ENCODE peak calls at places on chromosome 1, in nine cellular contexts. W is A549, Z is HCT116, H is Panc1, V is SK-N-SH, Y is HepG2, N is GM12878, E is GM23338, Q is K562. D is an unnamed sample.

GRCh38 chr1:48048064-48048463 is 50.9 kb upstream of the TRABD2B start:
- DNase-seq in W (no peak), Z (no peak), H (no peak), V (no peak), Y (no peak), N (no peak), E (no peak), Q (no peak), D (no peak)

GRCh38 chr1:41672641-41673313 is 188.3 kb upstream of the EDN2 start:
- DNase-seq in W (no peak), Z (no peak), H (no peak), V (no peak), Y (no peak), N (no peak), E (no peak), Q (no peak), D (no peak)

GRCh38 chr1:204583909-204584632 is 67.9 kb downstream of the MDM4 start:
- DNase-seq in W (no peak), Z (no peak), H (no peak), V (peak), Y (no peak), N (no peak), E (no peak), Q (no peak), D (no peak)

GRCh38 chr1:202105571-202106339 is 17.0 kb upstream of the GPR37L1 start:
- DNase-seq in W (peak), Z (peak), H (no peak), V (no peak), Y (no peak), N (no peak), E (peak), Q (peak), D (no peak)

GRCh38 chr1:223363856-223364684 is at the start of gene SUSD4:
- DNase-seq in W (peak), Z (no peak), H (no peak), V (peak), Y (no peak), N (no peak), E (peak), Q (peak), D (no peak)

GRCh38 chr1:156592910-156593732 is 1.5 kb downstream of the NAXE start:
- DNase-seq in W (no peak), Z (no peak), H (no peak), V (no peak), Y (no peak), N (no peak), E (no peak), Q (no peak), D (no peak)

GRCh38 chr1:59691261-59691660 is 123.5 kb upstream of the HOOK1 start:
- DNase-seq in W (no peak), Z (no peak), H (no peak), V (no peak), Y (no peak), N (no peak), E (no peak), Q (no peak), D (no peak)

GRCh38 chr1:15849775-15850449 is 2.4 kb downstream of the SPEN start:
- DNase-seq in W (peak), Z (peak), H (no peak), V (peak), Y (peak), N (no peak), E (peak), Q (peak), D (no peak)

GRCh38 chr1:182392045-182393028 is 747 bp upstream of the GLUL start:
- DNase-seq in W (no peak), Z (no peak), H (no peak), V (no peak), Y (no peak), N (no peak), E (peak), Q (no peak), D (peak)

GRCh38 chr1:89149229-89149628 is 23.3 kb upstream of the GBP2 start:
- DNase-seq in W (peak), Z (no peak), H (no peak), V (no peak), Y (peak), N (no peak), E (peak), Q (no peak), D (no peak)
- TF ChIP-seq REST in W (no peak), Z (no peak), H (no peak), V (no peak), Y (no peak), N (no peak), E (no peak), Q (no peak), D (no peak)

GRCh38 chr1:43545321-43545685 is 14.6 kb downstream of the PTPRF start:
- DNase-seq in W (no peak), Z (no peak), H (no peak), V (no peak), Y (no peak), N (no peak), E (no peak), Q (no peak), D (no peak)

GRCh38 chr1:43545686-43546387 is 15.2 kb downstream of the PTPRF start:
- DNase-seq in W (peak), Z (no peak), H (no peak), V (peak), Y (peak), N (no peak), E (peak), Q (peak), D (no peak)

GRCh38 chr1:43548285-43549271 is 17.9 kb downstream of the PTPRF start:
- DNase-seq in W (peak), Z (no peak), H (no peak), V (no peak), Y (peak), N (no peak), E (peak), Q (no peak), D (no peak)

GRCh38 chr1:43547538-43548072 is 16.9 kb downstream of the PTPRF start:
- DNase-seq in W (no peak), Z (no peak), H (no peak), V (no peak), Y (no peak), N (no peak), E (no peak), Q (no peak), D (no peak)

GRCh38 chr1:43546388-43547100 is 15.9 kb downstream of the PTPRF start:
- DNase-seq in W (no peak), Z (no peak), H (no peak), V (no peak), Y (no peak), N (no peak), E (no peak), Q (no peak), D (no peak)
- H3K4me3 ChIP-seq in W (no peak), Z (no peak), H (no peak), V (no peak), Y (no peak), N (no peak), E (peak), Q (no peak), D (no peak)

DNA sequence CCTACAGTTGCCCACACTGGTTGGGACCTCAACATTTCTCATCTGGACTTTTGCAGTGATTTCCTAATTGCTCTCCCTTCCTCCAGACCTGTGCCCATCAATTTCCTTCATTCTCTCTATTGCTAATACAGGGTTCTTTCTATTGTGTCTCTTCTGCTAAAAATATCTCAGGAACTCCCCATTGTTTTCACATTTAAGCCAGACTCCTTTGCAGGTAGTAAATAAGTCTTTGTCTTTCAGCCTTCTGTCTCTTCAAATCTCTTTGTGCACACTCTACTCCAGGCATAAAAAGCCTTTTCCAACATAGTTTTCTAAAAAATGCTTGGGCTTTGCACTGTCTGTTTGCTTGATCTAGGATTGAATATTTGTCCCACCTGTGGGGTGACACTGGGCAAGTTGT is 340.6 kb downstream of the PAPPA2 start:
- DNase-seq in W (no peak), Z (no peak), H (no peak), V (no peak), Y (no peak), N (no peak), E (no peak), Q (no peak), D (no peak)
- TF ChIP-seq REST in W (no peak), Z (no peak), H (no peak), V (no peak), Y (no peak), N (no peak), E (no peak), Q (no peak), D (no peak)

GRCh38 chr1:83493633-83494032 is 505.3 kb downstream of the TTLL7 start:
- DNase-seq in W (no peak), Z (no peak), H (no peak), V (no peak), Y (no peak), N (no peak), E (no peak), Q (no peak), D (no peak)
- H3K4me3 ChIP-seq in W (no peak), Z (no peak), H (no peak), V (no peak), Y (no peak), N (no peak), E (no peak), Q (no peak), D (no peak)

GRCh38 chr1:218742478-218743260 is 397.5 kb downstream of the TGFB2 start:
- DNase-seq in W (peak), Z (no peak), H (no peak), V (peak), Y (no peak), N (no peak), E (no peak), Q (no peak), D (no peak)

GRCh38 chr1:218739426-218739825 is 394.3 kb downstream of the TGFB2 start:
- DNase-seq in W (no peak), Z (no peak), H (no peak), V (no peak), Y (no peak), N (no peak), E (no peak), Q (no peak), D (no peak)

GRCh38 chr1:218748071-218748470 is 402.9 kb downstream of the TGFB2 start:
- DNase-seq in W (no peak), Z (no peak), H (no peak), V (no peak), Y (no peak), N (no peak), E (no peak), Q (no peak), D (no peak)

GRCh38 chr1:218741852-218742251 is 396.7 kb downstream of the TGFB2 start:
- DNase-seq in W (no peak), Z (no peak), H (no peak), V (no peak), Y (no peak), N (no peak), E (no peak), Q (no peak), D (no peak)

GRCh38 chr1:218743861-218744505 is 398.8 kb downstream of the TGFB2 start:
- DNase-seq in W (no peak), Z (no peak), H (no peak), V (no peak), Y (no peak), N (no peak), E (no peak), Q (no peak), D (peak)
- TF ChIP-seq REST in W (no peak), Z (no peak), H (no peak), V (no peak), Y (no peak), N (no peak), E (no peak), Q (no peak), D (no peak)

GRCh38 chr1:14328687-14329086 is 269.8 kb upstream of the KAZN start:
- DNase-seq in W (no peak), Z (no peak), H (no peak), V (no peak), Y (no peak), N (no peak), E (no peak), Q (no peak), D (no peak)
- H3K4me3 ChIP-seq in W (no peak), Z (no peak), H (no peak), V (no peak), Y (no peak), N (no peak), E (no peak), Q (no peak), D (no peak)

GRCh38 chr1:229759037-229759435 is 133.0 kb downstream of the URB2 start:
- DNase-seq in W (no peak), Z (no peak), H (no peak), V (no peak), Y (no peak), N (no peak), E (no peak), Q (no peak), D (no peak)
- TF ChIP-seq REST in W (no peak), Z (no peak), H (no peak), V (no peak), Y (no peak), N (no peak), E (no peak), Q (no peak), D (no peak)

GRCh38 chr1:21865943-21866628 is 54.0 kb downstream of the LDLRAD2 start:
- DNase-seq in W (no peak), Z (no peak), H (no peak), V (peak), Y (peak), N (peak), E (peak), Q (peak), D (no peak)
- H3K4me3 ChIP-seq in W (no peak), Z (no peak), H (no peak), V (no peak), Y (no peak), N (no peak), E (no peak), Q (no peak), D (no peak)

GRCh38 chr1:232793944-232794343 is 11.3 kb upstream of the MAP10 start:
- DNase-seq in W (peak), Z (peak), H (peak), V (no peak), Y (no peak), N (no peak), E (no peak), Q (no peak), D (peak)

GRCh38 chr1:232789660-232790059 is 15.6 kb upstream of the MAP10 start:
- DNase-seq in W (no peak), Z (no peak), H (no peak), V (no peak), Y (no peak), N (no peak), E (no peak), Q (no peak), D (no peak)

GRCh38 chr1:232792949-232793348 is 12.3 kb upstream of the MAP10 start:
- DNase-seq in W (no peak), Z (no peak), H (no peak), V (no peak), Y (no peak), N (no peak), E (no peak), Q (no peak), D (no peak)

DNA sequence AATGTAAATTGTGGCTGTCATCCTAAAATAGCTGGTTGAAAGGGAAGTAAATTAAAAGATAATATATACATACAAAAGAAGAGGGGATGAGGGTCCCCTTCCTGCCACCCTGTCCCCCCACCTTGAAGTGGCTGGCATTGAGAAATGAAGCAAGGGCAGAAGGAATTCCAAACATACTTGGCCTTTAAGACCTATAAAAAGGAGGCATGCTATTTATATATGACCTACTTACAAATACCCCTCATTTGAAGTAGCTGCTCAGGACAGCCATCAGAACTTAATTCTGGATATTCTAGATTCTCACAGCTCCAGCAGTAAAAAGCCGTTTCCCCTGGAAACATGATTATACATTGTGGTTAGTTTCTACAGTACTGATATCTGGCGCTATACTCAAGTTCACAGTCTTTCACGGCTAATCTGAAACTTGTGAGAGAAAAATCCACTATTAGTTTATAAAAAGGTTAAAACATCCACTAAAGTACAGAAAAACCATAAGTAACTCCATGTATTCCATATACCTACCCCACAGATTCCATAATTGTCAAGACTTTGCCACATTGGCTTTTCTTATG is 9.6 kb upstream of the MAP10 start:
- DNase-seq in W (no peak), Z (no peak), H (no peak), V (no peak), Y (no peak), N (no peak), E (no peak), Q (no peak), D (no peak)
- TF ChIP-seq REST in W (no peak), Z (no peak), H (no peak), V (no peak), Y (no peak), N (no peak), E (no peak), Q (no peak), D (no peak)

DNA sequence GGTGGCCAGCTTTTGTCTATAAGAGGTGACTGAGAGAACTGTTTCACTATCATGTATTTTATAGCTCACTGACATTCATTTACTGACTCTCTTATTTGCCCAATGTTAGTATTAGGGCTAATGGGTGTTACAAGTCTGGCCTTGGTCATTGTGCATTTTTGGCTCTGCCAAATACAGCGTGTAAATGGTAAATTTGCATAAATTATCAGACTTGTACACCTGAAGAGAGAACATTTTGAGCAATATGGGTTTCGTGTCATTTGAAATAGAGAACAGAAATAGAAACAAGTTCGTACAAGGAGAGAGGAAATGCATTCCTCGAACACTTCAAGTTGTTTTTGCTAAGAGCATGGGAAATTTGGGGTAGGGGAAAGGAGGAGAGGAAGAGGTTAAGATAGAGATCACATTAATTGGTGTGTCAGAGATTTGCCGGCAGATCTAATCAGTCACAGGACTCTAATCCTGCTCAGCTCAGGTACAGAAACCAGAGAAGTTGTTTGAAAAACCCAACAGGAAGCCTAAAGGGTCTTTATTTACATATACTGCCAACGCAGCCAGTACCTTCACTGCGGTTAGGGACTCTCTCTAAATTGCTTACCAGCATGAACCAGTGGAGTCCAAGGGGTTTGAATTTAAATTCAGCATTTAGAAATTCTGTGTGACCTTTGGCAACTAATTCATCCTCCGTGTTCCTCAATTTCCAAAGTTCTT is 261.5 kb downstream of the GPATCH2 start:
- DNase-seq in W (no peak), Z (no peak), H (no peak), V (no peak), Y (no peak), N (peak), E (peak), Q (no peak), D (no peak)
- H3K4me3 ChIP-seq in W (no peak), Z (no peak), H (no peak), V (no peak), Y (no peak), N (peak), E (peak), Q (no peak), D (no peak)